ENCODE peak calls at places on chromosomes 3 and 15, in four cellular contexts. J, L, U and S are unnamed samples.
A peak's percentile ranks its signal among the peaks of the same experiment; 100 is the strongest.

GRCh38 chr3:183117046-183117445 is 17.8 kb upstream of the MCCC1 start:
- DNase-seq in J (no peak), L (no peak), U (no peak), S (no peak)

GRCh38 chr3:25589104-25589782 is 75.5 kb downstream of the TOP2B start:
- DNase-seq in J (no peak), L (no peak), U (no peak), S (no peak)

GRCh38 chr3:18424862-18425640 is at the start of gene SATB1:
- DNase-seq in J (peak; percentile 41), L (no peak), U (no peak), S (peak; percentile 86)

GRCh38 chr3:46438831-46439230 is 25.9 kb downstream of the LTF start:
- DNase-seq in J (no peak), L (no peak), U (no peak), S (no peak)

GRCh38 chr3:142724682-142725351 is 983 bp downstream of the TRPC1 start:
- DNase-seq in J (peak; percentile 78), L (peak; percentile 68), U (no peak), S (peak; percentile 75)

GRCh38 chr15:39133201-39133600 is 447.7 kb upstream of the THBS1 start:
- DNase-seq in J (peak; percentile 4), L (no peak), U (no peak), S (no peak)

GRCh38 chr3:179266701-179267211 is 15.8 kb upstream of the KCNMB3 start:
- DNase-seq in J (no peak), L (no peak), U (no peak), S (no peak)

GRCh38 chr3:52511509-52511908 is 16.4 kb downstream of the STAB1 start:
- DNase-seq in J (no peak), L (no peak), U (no peak), S (no peak)

GRCh38 chr3:183896184-183896583 is 11.5 kb upstream of the PARL start:
- DNase-seq in J (no peak), L (no peak), U (no peak), S (no peak)

GRCh38 chr3:66898155-66898554 is 100.0 kb upstream of the KBTBD8 start:
- DNase-seq in J (no peak), L (no peak), U (no peak), S (no peak)

GRCh38 chr3:22089284-22089683 is 338.3 kb upstream of the ZNF385D start:
- DNase-seq in J (peak; percentile 1), L (peak; percentile 23), U (peak; percentile 34), S (peak; percentile 21)

GRCh38 chr3:196969660-196970546 is 1.3 kb upstream of the PIGZ start:
- DNase-seq in J (peak; percentile 82), L (no peak), U (no peak), S (peak; percentile 66)

GRCh38 chr15:53580371-53580770 is 179.1 kb downstream of the WDR72 start:
- DNase-seq in J (no peak), L (no peak), U (no peak), S (no peak)

GRCh38 chr3:50572158-50572557 is 2.8 kb downstream of the HEMK1 start:
- DNase-seq in J (peak; percentile 78), L (peak; percentile 66), U (no peak), S (peak; percentile 76)

GRCh38 chr3:159451067-159451466 is 537.6 kb upstream of the IL12A start:
- DNase-seq in J (no peak), L (peak; percentile 1), U (no peak), S (no peak)

GRCh38 chr15:48394172-48394571 is 62.9 kb downstream of the DUT start:
- DNase-seq in J (no peak), L (no peak), U (no peak), S (no peak)

GRCh38 chr3:101163554-101163953 is 156.8 kb downstream of the IMPG2 start:
- DNase-seq in J (no peak), L (no peak), U (no peak), S (no peak)

GRCh38 chr3:14252321-14253021 is 73.9 kb downstream of the LSM3 start:
- DNase-seq in J (peak; percentile 82), L (no peak), U (no peak), S (no peak)

GRCh38 chr3:171954644-171955365 is 84.6 kb upstream of the FNDC3B start:
- DNase-seq in J (no peak), L (peak; percentile 54), U (no peak), S (no peak)

GRCh38 chr15:60844431-60845174 is 365.7 kb upstream of the ICE2 start:
- DNase-seq in J (no peak), L (no peak), U (no peak), S (no peak)

GRCh38 chr3:141375381-141376301 is 7.3 kb downstream of the ZBTB38 start:
- DNase-seq in J (no peak), L (no peak), U (no peak), S (no peak)

GRCh38 chr3:194619741-194620140 is 13.5 kb downstream of the TMEM44 start:
- DNase-seq in J (no peak), L (no peak), U (no peak), S (no peak)

GRCh38 chr3:188863999-188864406 is 307.8 kb upstream of the TPRG1 start:
- DNase-seq in J (no peak), L (no peak), U (no peak), S (no peak)

GRCh38 chr3:23829242-23829934 is 23.6 kb downstream of the UBE2E1 start:
- DNase-seq in J (no peak), L (no peak), U (peak; percentile 77), S (no peak)

GRCh38 chr15:51737538-51738305 is at the start of gene LYSMD2:
- DNase-seq in J (peak; percentile 73), L (no peak), U (no peak), S (peak; percentile 52)

GRCh38 chr15:52021128-52021671 is 2.2 kb downstream of the MAPK6 start:
- DNase-seq in J (peak; percentile 90), L (peak; percentile 74), U (no peak), S (no peak)

GRCh38 chr3:64011685-64012084 is 11.6 kb downstream of the PSMD6 start:
- DNase-seq in J (peak; percentile 27), L (no peak), U (no peak), S (no peak)

GRCh38 chr3:143001034-143001368 is 369 bp upstream of the U2SURP start:
- DNase-seq in J (no peak), L (no peak), U (no peak), S (no peak)

GRCh38 chr3:184578822-184579221 is 17.2 kb downstream of the EPHB3 start:
- DNase-seq in J (no peak), L (peak; percentile 62), U (no peak), S (no peak)

GRCh38 chr3:105618561-105618960 is 250.3 kb downstream of the CBLB start:
- DNase-seq in J (peak; percentile 8), L (no peak), U (no peak), S (no peak)

GRCh38 chr15:90581771-90582471 is 52.2 kb downstream of the CRTC3 start:
- DNase-seq in J (no peak), L (no peak), U (no peak), S (no peak)

GRCh38 chr3:43394071-43394501 is 107.7 kb downstream of the SNRK start:
- DNase-seq in J (no peak), L (no peak), U (no peak), S (no peak)

GRCh38 chr3:46538803-46539442 is 27.2 kb downstream of the LRRC2 start:
- DNase-seq in J (no peak), L (no peak), U (peak; percentile 97), S (no peak)

GRCh38 chr3:29370451-29371420 is 89.9 kb downstream of the RBMS3 start:
- DNase-seq in J (no peak), L (no peak), U (no peak), S (no peak)

GRCh38 chr3:53708001-53708621 is 138.1 kb downstream of the CHDH start:
- DNase-seq in J (no peak), L (no peak), U (no peak), S (no peak)
- TF ChIP-seq ETV6 in J (no peak), L (no peak), U (no peak), S (no peak)

DNA sequence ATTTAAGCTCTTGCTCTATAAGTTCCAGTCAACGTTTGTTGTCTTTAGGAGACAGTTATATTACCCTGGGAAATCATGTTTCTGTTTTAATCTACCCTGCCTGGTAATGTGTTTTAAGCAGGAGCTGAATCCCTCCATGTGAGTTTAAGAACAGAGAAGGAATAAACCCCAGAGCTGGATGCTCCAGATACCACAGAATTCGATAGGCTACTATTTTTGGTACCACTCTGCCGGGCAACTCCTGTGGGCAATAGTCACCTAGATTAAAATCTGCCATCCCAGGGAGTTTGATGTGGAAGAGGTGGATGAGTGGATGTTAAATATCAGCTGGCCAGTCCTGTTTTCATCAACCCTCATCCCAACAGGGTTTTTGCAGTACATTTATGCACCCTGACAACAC is 20.4 kb downstream of the NUDT16 start:
- DNase-seq in J (no peak), L (no peak), U (no peak), S (no peak)
- TF ChIP-seq ETV6 in J (no peak), L (no peak), U (no peak), S (no peak)

GRCh38 chr3:55724851-55725250 is 237.7 kb upstream of the WNT5A start:
- DNase-seq in J (no peak), L (no peak), U (peak; percentile 37), S (no peak)

GRCh38 chr3:55725681-55726500 is 238.8 kb upstream of the WNT5A start:
- DNase-seq in J (no peak), L (no peak), U (no peak), S (no peak)

GRCh38 chr3:55728461-55729100 is 241.5 kb upstream of the WNT5A start:
- DNase-seq in J (no peak), L (no peak), U (no peak), S (no peak)

GRCh38 chr3:55724407-55724784 is 237.3 kb upstream of the WNT5A start:
- DNase-seq in J (no peak), L (no peak), U (no peak), S (no peak)

GRCh38 chr3:55726501-55726775 is 239.3 kb upstream of the WNT5A start:
- DNase-seq in J (no peak), L (no peak), U (no peak), S (no peak)
- TF ChIP-seq ETV6 in J (no peak), L (no peak), U (no peak), S (no peak)

GRCh38 chr3:89560546-89560945 is 453.1 kb downstream of the EPHA3 start:
- DNase-seq in J (no peak), L (no peak), U (no peak), S (no peak)
- TF ChIP-seq ETV6 in J (no peak), L (no peak), U (no peak), S (no peak)